ENCODE peak calls at places on chromosomes 5 and 9, in ten cellular contexts. B is activated CD4-positive, alpha-beta T cell treated with anti-CD3 and anti-CD28 coated beads, Interleukin-2, amount 10 ng/mL, durations not matched to agents 7 days and 5 days; A is mucosa of descending colon; J is myocyte; W is lower leg skin; P is hepatocyte; E is fibroblast of pulmonary artery; V is AG09319; Z is amniotic stem cell; O is HFFc6. R is an unnamed sample.

GRCh38 chr5:179763215-179763945 is 30.4 kb upstream of the LTC4S start:
- DNase-seq in B (peak; percentile 64), A (no peak), J (peak; percentile 73), W (peak; percentile 68), P (peak; percentile 87), E (peak; percentile 89), V (peak; percentile 49), Z (peak; percentile 73), O (peak; percentile 82), R (no peak)

GRCh38 chr5:40442346-40442745 is 237.4 kb upstream of the PTGER4 start:
- DNase-seq in B (no peak), A (no peak), J (no peak), W (no peak), P (peak; percentile 38), E (peak; percentile 35), V (no peak), Z (no peak), O (no peak), R (no peak)

GRCh38 chr5:93433422-93433821 is 147.6 kb downstream of the NR2F1-AS1 start:
- DNase-seq in B (no peak), A (no peak), J (no peak), W (no peak), P (no peak), E (peak; percentile 96), V (no peak), Z (no peak), O (peak; percentile 88), R (no peak)

GRCh38 chr9:93587284-93587650 is 10.9 kb downstream of the PHF2 start:
- DNase-seq in B (no peak), A (no peak), J (no peak), W (no peak), P (no peak), E (no peak), V (no peak), Z (no peak), O (no peak), R (no peak)

GRCh38 chr5:35416217-35416988 is 186.1 kb upstream of the PRLR start:
- DNase-seq in B (no peak), A (no peak), J (no peak), W (no peak), P (peak; percentile 18), E (no peak), V (no peak), Z (no peak), O (no peak), R (no peak)

GRCh38 chr5:160507181-160507811 is 85.6 kb downstream of the PTTG1 start:
- DNase-seq in B (no peak), A (no peak), J (peak; percentile 30), W (no peak), P (no peak), E (peak; percentile 34), V (no peak), Z (no peak), O (peak; percentile 83), R (no peak)

GRCh38 chr9:93969328-93969661 is 14.1 kb upstream of the BARX1 start:
- DNase-seq in B (no peak), A (no peak), J (no peak), W (no peak), P (no peak), E (no peak), V (no peak), Z (no peak), O (no peak), R (no peak)

GRCh38 chr5:77285442-77285841 is 75.0 kb downstream of the PDE8B start:
- DNase-seq in B (no peak), A (no peak), J (no peak), W (no peak), P (no peak), E (no peak), V (no peak), Z (no peak), O (no peak), R (no peak)

GRCh38 chr9:16612627-16613026 is 257.8 kb downstream of the BNC2 start:
- DNase-seq in B (no peak), A (no peak), J (no peak), W (no peak), P (no peak), E (no peak), V (no peak), Z (no peak), O (peak; percentile 13), R (no peak)

GRCh38 chr9:110217656-110218099 is 9.7 kb upstream of the C9orf152 start:
- DNase-seq in B (peak; percentile 16), A (no peak), J (peak; percentile 53), W (no peak), P (peak; percentile 62), E (peak; percentile 76), V (no peak), Z (no peak), O (peak; percentile 34), R (no peak)

GRCh38 chr5:52783226-52783959 is 4.3 kb upstream of the ITGA1 start:
- DNase-seq in B (no peak), A (no peak), J (peak; percentile 79), W (no peak), P (no peak), E (peak; percentile 45), V (no peak), Z (no peak), O (peak; percentile 40), R (peak; percentile 82)

GRCh38 chr9:119801311-119801710 is 432.1 kb upstream of the BRINP1 start:
- DNase-seq in B (no peak), A (no peak), J (no peak), W (peak; percentile 33), P (no peak), E (no peak), V (no peak), Z (no peak), O (no peak), R (no peak)

GRCh38 chr9:107485451-107486043 is 4.0 kb downstream of the KLF4 start:
- DNase-seq in B (no peak), A (no peak), J (no peak), W (peak; percentile 27), P (no peak), E (no peak), V (no peak), Z (no peak), O (no peak), R (no peak)

GRCh38 chr9:105264380-105264779 is 19.9 kb downstream of the SLC44A1 start:
- DNase-seq in B (no peak), A (no peak), J (no peak), W (no peak), P (no peak), E (no peak), V (no peak), Z (no peak), O (no peak), R (no peak)

GRCh38 chr5:108003178-108003577 is 332.4 kb upstream of the EFNA5 start:
- DNase-seq in B (peak; percentile 65), A (no peak), J (peak; percentile 49), W (no peak), P (peak; percentile 10), E (peak; percentile 50), V (no peak), Z (peak; percentile 15), O (peak; percentile 4), R (no peak)

GRCh38 chr9:80928697-80929096 is 760.6 kb downstream of the TLE1 start:
- DNase-seq in B (no peak), A (no peak), J (no peak), W (no peak), P (no peak), E (no peak), V (no peak), Z (no peak), O (no peak), R (no peak)

GRCh38 chr9:87742813-87743428 is 17.0 kb downstream of the CTSL start:
- DNase-seq in B (no peak), A (no peak), J (no peak), W (no peak), P (no peak), E (no peak), V (no peak), Z (no peak), O (no peak), R (no peak)

GRCh38 chr5:147169846-147170245 is 65.0 kb upstream of the STK32A start:
- DNase-seq in B (no peak), A (no peak), J (no peak), W (no peak), P (no peak), E (no peak), V (no peak), Z (no peak), O (no peak), R (no peak)

GRCh38 chr5:635321-636055 is 23.3 kb downstream of the CEP72 start:
- DNase-seq in B (no peak), A (peak; percentile 6), J (no peak), W (no peak), P (no peak), E (no peak), V (no peak), Z (no peak), O (no peak), R (no peak)

GRCh38 chr5:88671808-88672499 is 211.0 kb downstream of the MEF2C start:
- DNase-seq in B (no peak), A (no peak), J (no peak), W (no peak), P (no peak), E (no peak), V (no peak), Z (no peak), O (no peak), R (no peak)

GRCh38 chr9:104923289-104923688 is 4.7 kb downstream of the ABCA1 start:
- DNase-seq in B (no peak), A (no peak), J (no peak), W (no peak), P (no peak), E (peak; percentile 92), V (peak; percentile 65), Z (peak; percentile 65), O (no peak), R (no peak)

GRCh38 chr9:70012569-70012968 is 31.1 kb upstream of the MAMDC2 start:
- DNase-seq in B (no peak), A (no peak), J (no peak), W (no peak), P (no peak), E (no peak), V (no peak), Z (no peak), O (no peak), R (no peak)

GRCh38 chr5:162384225-162384624 is 316.7 kb downstream of the GABRG2 start:
- DNase-seq in B (no peak), A (no peak), J (no peak), W (no peak), P (no peak), E (no peak), V (no peak), Z (no peak), O (no peak), R (no peak)

GRCh38 chr5:77400645-77401044 is 91.5 kb downstream of the WDR41 start:
- DNase-seq in B (no peak), A (no peak), J (no peak), W (no peak), P (no peak), E (no peak), V (peak; percentile 5), Z (no peak), O (peak; percentile 46), R (no peak)

GRCh38 chr9:113875917-113876805 is at the start of gene ZNF618:
- DNase-seq in B (no peak), A (peak; percentile 47), J (peak; percentile 44), W (no peak), P (peak; percentile 67), E (no peak), V (no peak), Z (no peak), O (no peak), R (no peak)

GRCh38 chr5:625516-625915 is 13.4 kb downstream of the CEP72 start:
- DNase-seq in B (no peak), A (peak; percentile 22), J (no peak), W (no peak), P (no peak), E (no peak), V (no peak), Z (no peak), O (no peak), R (peak; percentile 46)

GRCh38 chr9:82334286-82334685 is 345.7 kb downstream of the SPATA31D1 start:
- DNase-seq in B (no peak), A (no peak), J (no peak), W (no peak), P (no peak), E (peak; percentile 27), V (peak; percentile 25), Z (no peak), O (peak; percentile 43), R (no peak)

GRCh38 chr9:136019041-136019680 is 58.0 kb upstream of the UBAC1 start:
- DNase-seq in B (no peak), A (no peak), J (no peak), W (no peak), P (no peak), E (no peak), V (no peak), Z (no peak), O (no peak), R (peak; percentile 49)